ENCODE peak calls at places on chromosomes 16 and 17, in six cellular contexts. V is nephron progenitor cell; Q is activated naive CD4-positive, alpha-beta T cell treated with anti-CD3 and anti-CD28 coated beads, Interleukin-2, amount 10 ng/mL, durations not matched to agents 7 days and 5 days; L is NCI-H446; Y is tibial artery; B is A549. E is an unnamed sample.

GRCh38 chr16:84603115-84603816 is 14.6 kb downstream of the COTL1 start:
- DNase-seq in L (no peak), V (no peak), Q (no peak), B (peak; percentile 84), Y (peak; percentile 96), E (peak; percentile 50)

GRCh38 chr17:679491-679890 is 35.1 kb downstream of the VPS53 start:
- DNase-seq in B (no peak), V (no peak), Q (no peak), L (no peak), Y (no peak), E (no peak)

GRCh38 chr17:82845163-82845807 is 5.5 kb upstream of the ZNF750 start:
- DNase-seq in Y (peak; percentile 22), Q (no peak), V (no peak), L (no peak), B (no peak), E (no peak)

GRCh38 chr17:48052956-48053757 is 5.0 kb downstream of the NFE2L1 start:
- DNase-seq in Y (peak; percentile 88), V (peak; percentile 29), L (no peak), Q (no peak), B (no peak), E (peak; percentile 18)

GRCh38 chr16:4846503-4846900 is 586 bp downstream of the GLYR1 start:
- DNase-seq in B (no peak), Q (peak; percentile 55), Y (peak; percentile 51), V (peak; percentile 72), L (no peak), E (peak; percentile 38)

GRCh38 chr16:17836868-17837602 is 366.3 kb upstream of the XYLT1 start:
- DNase-seq in L (no peak), Q (no peak), V (no peak), Y (no peak), B (peak; percentile 21), E (no peak)

GRCh38 chr16:22206847-22207714 is 1.0 kb downstream of the EEF2K start:
- DNase-seq in Q (peak; percentile 57), V (peak; percentile 44), B (peak; percentile 33), Y (peak; percentile 87), L (peak; percentile 51), E (peak; percentile 73)

GRCh38 chr16:86300746-86301480 is 209.4 kb upstream of the FOXF1 start:
- DNase-seq in V (no peak), B (no peak), L (no peak), Q (no peak), Y (no peak), E (no peak)

GRCh38 chr16:525123-525519 is 2.4 kb upstream of the CAPN15 start:
- DNase-seq in Y (no peak), L (no peak), V (no peak), B (no peak), Q (no peak), E (no peak)

GRCh38 chr16:7338826-7339225 is 6.2 kb downstream of the RBFOX1 start:
- DNase-seq in B (no peak), Q (no peak), Y (no peak), V (no peak), L (no peak), E (no peak)

GRCh38 chr17:28407130-28407973 is 1.3 kb upstream of the SLC46A1 start:
- DNase-seq in V (no peak), Y (no peak), Q (no peak), B (no peak), L (peak; percentile 59), E (no peak)

GRCh38 chr16:1181715-1182671 is 29.1 kb downstream of the CACNA1H start:
- DNase-seq in Y (peak; percentile 80), L (no peak), B (peak; percentile 57), V (peak; percentile 83), Q (no peak), E (no peak)

GRCh38 chr17:63780507-63780906 is 6.5 kb downstream of the DDX42 start:
- DNase-seq in Y (no peak), V (no peak), B (no peak), L (no peak), Q (no peak), E (no peak)

GRCh38 chr16:56514845-56515244 is 5.0 kb downstream of the BBS2 start:
- DNase-seq in V (no peak), Q (no peak), Y (no peak), L (no peak), B (no peak), E (no peak)

GRCh38 chr16:85390511-85391174 is 222.5 kb upstream of the GSE1 start:
- DNase-seq in V (peak; percentile 57), B (peak; percentile 90), Q (peak; percentile 16), Y (peak; percentile 91), L (peak; percentile 31), E (no peak)

GRCh38 chr17:57925361-57925990 is 29.7 kb downstream of the CUEDC1 start:
- DNase-seq in Y (no peak), L (peak; percentile 38), Q (no peak), B (no peak), V (no peak), E (no peak)

GRCh38 chr16:31710134-31710533 is 163.5 kb upstream of the ZNF267 start:
- DNase-seq in Y (no peak), L (no peak), Q (no peak), B (no peak), V (no peak), E (no peak)

GRCh38 chr16:29699324-29700219 is 20.6 kb downstream of the QPRT start:
- DNase-seq in V (no peak), Q (no peak), L (no peak), Y (no peak), B (no peak), E (no peak)